ENCODE peak calls at places on chromosomes 3 and 15, in nine cellular contexts. One of them, this sample, is unnamed.

GRCh38 chr3:119849126-119849525 is 67.2 kb downstream of the NR1I2 start:
- DNase-seq in mesothelial cell of epicardium: no peak
- DNase-seq in gastrocnemius medialis: no peak
- DNase-seq in testis: no peak
- DNase-seq in WERI-Rb-1: no peak
- DNase-seq in CD8-positive, alpha-beta T cell: no peak
- DNase-seq in cardiac muscle cell: no peak
- DNase-seq in astrocyte: no peak
- DNase-seq in transverse colon: no peak
- DNase-seq in this sample: no peak

GRCh38 chr3:141996437-141996836 is 120.0 kb downstream of the ATP1B3 start:
- DNase-seq in mesothelial cell of epicardium: no peak
- DNase-seq in gastrocnemius medialis: no peak
- DNase-seq in testis: no peak
- DNase-seq in WERI-Rb-1: no peak
- DNase-seq in CD8-positive, alpha-beta T cell: no peak
- DNase-seq in cardiac muscle cell: no peak
- DNase-seq in astrocyte: no peak
- DNase-seq in transverse colon: no peak
- DNase-seq in this sample: no peak

GRCh38 chr3:35528728-35529127 is 110.6 kb upstream of the ARPP21 start:
- DNase-seq in mesothelial cell of epicardium: no peak
- DNase-seq in gastrocnemius medialis: no peak
- DNase-seq in testis: no peak
- DNase-seq in WERI-Rb-1: no peak
- DNase-seq in CD8-positive, alpha-beta T cell: no peak
- DNase-seq in cardiac muscle cell: no peak
- DNase-seq in astrocyte: no peak
- DNase-seq in transverse colon: no peak
- DNase-seq in this sample: no peak

GRCh38 chr3:71520186-71521020 is 63.1 kb downstream of the FOXP1 start:
- DNase-seq in mesothelial cell of epicardium: no peak
- DNase-seq in gastrocnemius medialis: no peak
- DNase-seq in testis: no peak
- DNase-seq in WERI-Rb-1: no peak
- DNase-seq in CD8-positive, alpha-beta T cell: no peak
- DNase-seq in cardiac muscle cell: no peak
- DNase-seq in astrocyte: no peak
- DNase-seq in transverse colon: no peak
- DNase-seq in this sample: no peak

GRCh38 chr15:78050851-78051250 is 26.7 kb downstream of the TBC1D2B start:
- DNase-seq in mesothelial cell of epicardium: no peak
- DNase-seq in gastrocnemius medialis: no peak
- DNase-seq in testis: no peak
- DNase-seq in WERI-Rb-1: no peak
- DNase-seq in CD8-positive, alpha-beta T cell: no peak
- DNase-seq in cardiac muscle cell: peak
- DNase-seq in astrocyte: peak
- DNase-seq in transverse colon: no peak
- DNase-seq in this sample: no peak

GRCh38 chr3:142647856-142648255 is 51.7 kb downstream of the PLS1 start:
- DNase-seq in mesothelial cell of epicardium: no peak
- DNase-seq in gastrocnemius medialis: no peak
- DNase-seq in testis: no peak
- DNase-seq in WERI-Rb-1: no peak
- DNase-seq in CD8-positive, alpha-beta T cell: no peak
- DNase-seq in cardiac muscle cell: no peak
- DNase-seq in astrocyte: peak
- DNase-seq in transverse colon: peak
- DNase-seq in this sample: no peak

GRCh38 chr3:71565326-71565725 is 18.2 kb downstream of the FOXP1 start:
- DNase-seq in mesothelial cell of epicardium: no peak
- DNase-seq in gastrocnemius medialis: no peak
- DNase-seq in testis: no peak
- DNase-seq in WERI-Rb-1: no peak
- DNase-seq in CD8-positive, alpha-beta T cell: no peak
- DNase-seq in cardiac muscle cell: no peak
- DNase-seq in astrocyte: no peak
- DNase-seq in transverse colon: no peak
- DNase-seq in this sample: no peak

GRCh38 chr3:188664795-188665194 is 507.0 kb upstream of the TPRG1 start:
- DNase-seq in mesothelial cell of epicardium: no peak
- DNase-seq in gastrocnemius medialis: no peak
- DNase-seq in testis: no peak
- DNase-seq in WERI-Rb-1: peak
- DNase-seq in CD8-positive, alpha-beta T cell: no peak
- DNase-seq in cardiac muscle cell: peak
- DNase-seq in astrocyte: no peak
- DNase-seq in transverse colon: no peak
- DNase-seq in this sample: no peak

GRCh38 chr3:158109295-158109803 is 540 bp upstream of the RSRC1 start:
- DNase-seq in mesothelial cell of epicardium: no peak
- DNase-seq in gastrocnemius medialis: no peak
- DNase-seq in testis: no peak
- DNase-seq in WERI-Rb-1: peak
- DNase-seq in CD8-positive, alpha-beta T cell: no peak
- DNase-seq in cardiac muscle cell: no peak
- DNase-seq in astrocyte: no peak
- DNase-seq in transverse colon: no peak
- DNase-seq in this sample: no peak

GRCh38 chr3:194496217-194496881 is 9.5 kb upstream of the ATP13A3 start:
- DNase-seq in mesothelial cell of epicardium: no peak
- DNase-seq in gastrocnemius medialis: no peak
- DNase-seq in testis: no peak
- DNase-seq in WERI-Rb-1: no peak
- DNase-seq in CD8-positive, alpha-beta T cell: no peak
- DNase-seq in cardiac muscle cell: no peak
- DNase-seq in astrocyte: no peak
- DNase-seq in transverse colon: no peak
- DNase-seq in this sample: no peak

GRCh38 chr3:151328298-151329036 is 882 bp downstream of the P2RY13 start:
- DNase-seq in mesothelial cell of epicardium: no peak
- DNase-seq in gastrocnemius medialis: no peak
- DNase-seq in testis: no peak
- DNase-seq in WERI-Rb-1: no peak
- DNase-seq in CD8-positive, alpha-beta T cell: peak
- DNase-seq in cardiac muscle cell: no peak
- DNase-seq in astrocyte: no peak
- DNase-seq in transverse colon: no peak
- DNase-seq in this sample: no peak

GRCh38 chr3:43963208-43963607 is 272.5 kb downstream of the ABHD5 start:
- DNase-seq in mesothelial cell of epicardium: no peak
- DNase-seq in gastrocnemius medialis: no peak
- DNase-seq in testis: no peak
- DNase-seq in WERI-Rb-1: no peak
- DNase-seq in CD8-positive, alpha-beta T cell: no peak
- DNase-seq in cardiac muscle cell: no peak
- DNase-seq in astrocyte: no peak
- DNase-seq in transverse colon: no peak
- DNase-seq in this sample: no peak

GRCh38 chr3:9947025-9947995 is 4.9 kb downstream of the PRRT3 start:
- DNase-seq in mesothelial cell of epicardium: peak
- DNase-seq in gastrocnemius medialis: peak
- DNase-seq in testis: peak
- DNase-seq in WERI-Rb-1: peak
- DNase-seq in CD8-positive, alpha-beta T cell: no peak
- DNase-seq in cardiac muscle cell: peak
- DNase-seq in astrocyte: peak
- DNase-seq in transverse colon: peak
- DNase-seq in this sample: peak

GRCh38 chr15:51359981-51360380 is 18.5 kb downstream of the GLDN start:
- DNase-seq in mesothelial cell of epicardium: no peak
- DNase-seq in gastrocnemius medialis: no peak
- DNase-seq in testis: no peak
- DNase-seq in WERI-Rb-1: no peak
- DNase-seq in CD8-positive, alpha-beta T cell: no peak
- DNase-seq in cardiac muscle cell: no peak
- DNase-seq in astrocyte: no peak
- DNase-seq in transverse colon: no peak
- DNase-seq in this sample: no peak

GRCh38 chr3:136544532-136544931 is 207.6 kb downstream of the STAG1 start:
- DNase-seq in mesothelial cell of epicardium: no peak
- DNase-seq in gastrocnemius medialis: no peak
- DNase-seq in testis: no peak
- DNase-seq in WERI-Rb-1: no peak
- DNase-seq in CD8-positive, alpha-beta T cell: no peak
- DNase-seq in cardiac muscle cell: no peak
- DNase-seq in astrocyte: no peak
- DNase-seq in transverse colon: no peak
- DNase-seq in this sample: no peak

GRCh38 chr3:136678981-136679380 is 73.2 kb downstream of the STAG1 start:
- DNase-seq in mesothelial cell of epicardium: no peak
- DNase-seq in gastrocnemius medialis: no peak
- DNase-seq in testis: no peak
- DNase-seq in WERI-Rb-1: no peak
- DNase-seq in CD8-positive, alpha-beta T cell: no peak
- DNase-seq in cardiac muscle cell: no peak
- DNase-seq in astrocyte: peak
- DNase-seq in transverse colon: no peak
- DNase-seq in this sample: no peak

GRCh38 chr15:40528801-40529200 is 36.0 kb downstream of the CCDC32 start:
- DNase-seq in mesothelial cell of epicardium: no peak
- DNase-seq in gastrocnemius medialis: no peak
- DNase-seq in testis: no peak
- DNase-seq in WERI-Rb-1: no peak
- DNase-seq in CD8-positive, alpha-beta T cell: no peak
- DNase-seq in cardiac muscle cell: peak
- DNase-seq in astrocyte: no peak
- DNase-seq in transverse colon: no peak
- DNase-seq in this sample: no peak

GRCh38 chr15:40523611-40524010 is 41.2 kb downstream of the CCDC32 start:
- DNase-seq in mesothelial cell of epicardium: no peak
- DNase-seq in gastrocnemius medialis: no peak
- DNase-seq in testis: no peak
- DNase-seq in WERI-Rb-1: no peak
- DNase-seq in CD8-positive, alpha-beta T cell: no peak
- DNase-seq in cardiac muscle cell: no peak
- DNase-seq in astrocyte: no peak
- DNase-seq in transverse colon: no peak
- DNase-seq in this sample: no peak

DNA sequence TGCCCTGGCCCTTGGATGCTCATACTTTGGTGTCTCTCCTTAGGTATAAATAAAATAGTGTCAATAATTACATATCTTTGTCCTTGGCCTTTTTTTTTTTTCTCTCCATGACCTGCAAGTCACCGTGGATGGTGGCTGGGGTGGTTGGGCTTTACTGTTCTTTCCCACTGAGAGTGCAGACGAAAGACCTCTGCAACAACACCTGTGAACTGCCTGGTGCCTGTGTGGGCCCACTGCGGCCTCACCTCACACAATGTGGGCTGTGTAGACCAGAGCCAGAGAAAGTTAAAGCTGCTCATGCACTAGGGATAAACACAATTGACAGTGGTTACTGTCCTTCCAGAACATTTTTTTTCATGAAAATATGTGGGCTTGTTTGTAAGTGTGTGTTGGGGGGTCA is 39.0 kb downstream of the CCDC32 start:
- DNase-seq in mesothelial cell of epicardium: no peak
- DNase-seq in gastrocnemius medialis: no peak
- DNase-seq in testis: no peak
- DNase-seq in WERI-Rb-1: no peak
- DNase-seq in CD8-positive, alpha-beta T cell: no peak
- DNase-seq in cardiac muscle cell: no peak
- DNase-seq in astrocyte: no peak
- DNase-seq in transverse colon: no peak
- DNase-seq in this sample: no peak
- TF ChIP-seq CTCF in mesothelial cell of epicardium: no peak
- TF ChIP-seq CTCF in gastrocnemius medialis: no peak
- TF ChIP-seq CTCF in testis: no peak
- TF ChIP-seq CTCF in WERI-Rb-1: no peak
- TF ChIP-seq CTCF in CD8-positive, alpha-beta T cell: no peak
- TF ChIP-seq CTCF in cardiac muscle cell: no peak
- TF ChIP-seq CTCF in astrocyte: no peak
- TF ChIP-seq CTCF in transverse colon: no peak
- TF ChIP-seq CTCF in this sample: no peak

GRCh38 chr15:90597477-90598052 is 67.8 kb downstream of the CRTC3 start:
- DNase-seq in mesothelial cell of epicardium: no peak
- DNase-seq in gastrocnemius medialis: no peak
- DNase-seq in testis: no peak
- DNase-seq in WERI-Rb-1: no peak
- DNase-seq in CD8-positive, alpha-beta T cell: no peak
- DNase-seq in cardiac muscle cell: no peak
- DNase-seq in astrocyte: no peak
- DNase-seq in transverse colon: no peak
- DNase-seq in this sample: no peak

GRCh38 chr15:90596943-90597342 is 67.2 kb downstream of the CRTC3 start:
- DNase-seq in mesothelial cell of epicardium: no peak
- DNase-seq in gastrocnemius medialis: no peak
- DNase-seq in testis: no peak
- DNase-seq in WERI-Rb-1: no peak
- DNase-seq in CD8-positive, alpha-beta T cell: no peak
- DNase-seq in cardiac muscle cell: no peak
- DNase-seq in astrocyte: no peak
- DNase-seq in transverse colon: no peak
- DNase-seq in this sample: no peak

GRCh38 chr15:90599116-90599515 is 69.4 kb downstream of the CRTC3 start:
- DNase-seq in mesothelial cell of epicardium: no peak
- DNase-seq in gastrocnemius medialis: no peak
- DNase-seq in testis: no peak
- DNase-seq in WERI-Rb-1: no peak
- DNase-seq in CD8-positive, alpha-beta T cell: no peak
- DNase-seq in cardiac muscle cell: no peak
- DNase-seq in astrocyte: no peak
- DNase-seq in transverse colon: no peak
- DNase-seq in this sample: no peak

GRCh38 chr15:90598679-90599078 is 69.0 kb downstream of the CRTC3 start:
- DNase-seq in mesothelial cell of epicardium: no peak
- DNase-seq in gastrocnemius medialis: no peak
- DNase-seq in testis: no peak
- DNase-seq in WERI-Rb-1: no peak
- DNase-seq in CD8-positive, alpha-beta T cell: no peak
- DNase-seq in cardiac muscle cell: no peak
- DNase-seq in astrocyte: no peak
- DNase-seq in transverse colon: no peak
- DNase-seq in this sample: no peak

GRCh38 chr15:90598053-90598577 is 68.4 kb downstream of the CRTC3 start:
- DNase-seq in mesothelial cell of epicardium: no peak
- DNase-seq in gastrocnemius medialis: peak
- DNase-seq in testis: peak
- DNase-seq in WERI-Rb-1: peak
- DNase-seq in CD8-positive, alpha-beta T cell: no peak
- DNase-seq in cardiac muscle cell: no peak
- DNase-seq in astrocyte: no peak
- DNase-seq in transverse colon: peak
- DNase-seq in this sample: peak
- TF ChIP-seq CTCF in mesothelial cell of epicardium: no peak
- TF ChIP-seq CTCF in gastrocnemius medialis: no peak
- TF ChIP-seq CTCF in testis: no peak
- TF ChIP-seq CTCF in WERI-Rb-1: peak
- TF ChIP-seq CTCF in CD8-positive, alpha-beta T cell: no peak
- TF ChIP-seq CTCF in cardiac muscle cell: no peak
- TF ChIP-seq CTCF in astrocyte: no peak
- TF ChIP-seq CTCF in transverse colon: peak
- TF ChIP-seq CTCF in this sample: peak

GRCh38 chr15:38147246-38147645 is 105.4 kb upstream of the SPRED1 start:
- DNase-seq in mesothelial cell of epicardium: no peak
- DNase-seq in gastrocnemius medialis: no peak
- DNase-seq in testis: no peak
- DNase-seq in WERI-Rb-1: no peak
- DNase-seq in CD8-positive, alpha-beta T cell: no peak
- DNase-seq in cardiac muscle cell: peak
- DNase-seq in astrocyte: no peak
- DNase-seq in transverse colon: no peak
- DNase-seq in this sample: no peak
- TF ChIP-seq CTCF in mesothelial cell of epicardium: no peak
- TF ChIP-seq CTCF in gastrocnemius medialis: no peak
- TF ChIP-seq CTCF in testis: no peak
- TF ChIP-seq CTCF in WERI-Rb-1: no peak
- TF ChIP-seq CTCF in CD8-positive, alpha-beta T cell: no peak
- TF ChIP-seq CTCF in cardiac muscle cell: no peak
- TF ChIP-seq CTCF in astrocyte: no peak
- TF ChIP-seq CTCF in transverse colon: no peak
- TF ChIP-seq CTCF in this sample: no peak

GRCh38 chr15:61118885-61119284 is 110.2 kb downstream of the RORA start:
- DNase-seq in mesothelial cell of epicardium: no peak
- DNase-seq in gastrocnemius medialis: no peak
- DNase-seq in testis: no peak
- DNase-seq in WERI-Rb-1: no peak
- DNase-seq in CD8-positive, alpha-beta T cell: no peak
- DNase-seq in cardiac muscle cell: no peak
- DNase-seq in astrocyte: no peak
- DNase-seq in transverse colon: no peak
- DNase-seq in this sample: no peak
- TF ChIP-seq CTCF in mesothelial cell of epicardium: no peak
- TF ChIP-seq CTCF in gastrocnemius medialis: no peak
- TF ChIP-seq CTCF in testis: peak
- TF ChIP-seq CTCF in WERI-Rb-1: peak
- TF ChIP-seq CTCF in CD8-positive, alpha-beta T cell: no peak
- TF ChIP-seq CTCF in cardiac muscle cell: peak
- TF ChIP-seq CTCF in astrocyte: no peak
- TF ChIP-seq CTCF in transverse colon: no peak
- TF ChIP-seq CTCF in this sample: no peak

This sample was measured in heart left ventricle.